ENCODE peak calls at places on chromosome 2, in four cellular contexts. One of them, this sample, is unnamed.

GRCh38 chr2:208134928-208135586 is 5.4 kb upstream of the CRYGC start:
- DNase-seq in dermis microvascular lymphatic vessel endothelial cell: no peak
- DNase-seq in neural crest cell: no peak
- DNase-seq in activated T-cell treated with anti-CD3 and anti-CD28 coated beads for 1 hour: no peak
- DNase-seq in this sample: no peak

GRCh38 chr2:64455545-64455944 is 1.6 kb downstream of the LGALSL start:
- DNase-seq in dermis microvascular lymphatic vessel endothelial cell: no peak
- DNase-seq in neural crest cell: no peak
- DNase-seq in activated T-cell treated with anti-CD3 and anti-CD28 coated beads for 1 hour: no peak
- DNase-seq in this sample: no peak

GRCh38 chr2:144515694-144516416 is 4.1 kb downstream of the ZEB2 start:
- DNase-seq in dermis microvascular lymphatic vessel endothelial cell: no peak
- DNase-seq in neural crest cell: no peak
- DNase-seq in activated T-cell treated with anti-CD3 and anti-CD28 coated beads for 1 hour: no peak
- DNase-seq in this sample: peak

GRCh38 chr2:9337901-9338300 is 85.4 kb downstream of the ITGB1BP1 start:
- DNase-seq in dermis microvascular lymphatic vessel endothelial cell: no peak
- DNase-seq in neural crest cell: no peak
- DNase-seq in activated T-cell treated with anti-CD3 and anti-CD28 coated beads for 1 hour: no peak
- DNase-seq in this sample: no peak

GRCh38 chr2:28663359-28663758 is 88.3 kb upstream of the PPP1CB start:
- DNase-seq in dermis microvascular lymphatic vessel endothelial cell: no peak
- DNase-seq in neural crest cell: no peak
- DNase-seq in activated T-cell treated with anti-CD3 and anti-CD28 coated beads for 1 hour: no peak
- DNase-seq in this sample: peak

GRCh38 chr2:101830146-101830545 is 132.6 kb downstream of the MAP4K4 start:
- DNase-seq in dermis microvascular lymphatic vessel endothelial cell: no peak
- DNase-seq in neural crest cell: no peak
- DNase-seq in activated T-cell treated with anti-CD3 and anti-CD28 coated beads for 1 hour: no peak
- DNase-seq in this sample: peak

GRCh38 chr2:67997528-67998267 is 65.1 kb downstream of the C1D start:
- DNase-seq in dermis microvascular lymphatic vessel endothelial cell: peak
- DNase-seq in neural crest cell: no peak
- DNase-seq in activated T-cell treated with anti-CD3 and anti-CD28 coated beads for 1 hour: no peak
- DNase-seq in this sample: peak

GRCh38 chr2:137947714-137948336 is 16.4 kb upstream of the HNMT start:
- DNase-seq in dermis microvascular lymphatic vessel endothelial cell: peak
- DNase-seq in neural crest cell: peak
- DNase-seq in activated T-cell treated with anti-CD3 and anti-CD28 coated beads for 1 hour: peak
- DNase-seq in this sample: peak

GRCh38 chr2:212842544-212843185 is 304.1 kb upstream of the ERBB4 start:
- DNase-seq in dermis microvascular lymphatic vessel endothelial cell: no peak
- DNase-seq in neural crest cell: no peak
- DNase-seq in activated T-cell treated with anti-CD3 and anti-CD28 coated beads for 1 hour: no peak
- DNase-seq in this sample: peak

GRCh38 chr2:164369416-164369815 is 251.9 kb downstream of the GRB14 start:
- DNase-seq in dermis microvascular lymphatic vessel endothelial cell: no peak
- DNase-seq in neural crest cell: no peak
- DNase-seq in activated T-cell treated with anti-CD3 and anti-CD28 coated beads for 1 hour: no peak
- DNase-seq in this sample: no peak

GRCh38 chr2:233849607-233850271 is 4.6 kb downstream of the HJURP start:
- DNase-seq in dermis microvascular lymphatic vessel endothelial cell: no peak
- DNase-seq in neural crest cell: no peak
- DNase-seq in activated T-cell treated with anti-CD3 and anti-CD28 coated beads for 1 hour: no peak
- DNase-seq in this sample: no peak

GRCh38 chr2:25806941-25807340 is 71.3 kb downstream of the ASXL2 start:
- DNase-seq in dermis microvascular lymphatic vessel endothelial cell: no peak
- DNase-seq in neural crest cell: no peak
- DNase-seq in activated T-cell treated with anti-CD3 and anti-CD28 coated beads for 1 hour: no peak
- DNase-seq in this sample: no peak

GRCh38 chr2:224162122-224162521 is 123.0 kb upstream of the SERPINE2 start:
- DNase-seq in dermis microvascular lymphatic vessel endothelial cell: no peak
- DNase-seq in neural crest cell: no peak
- DNase-seq in activated T-cell treated with anti-CD3 and anti-CD28 coated beads for 1 hour: no peak
- DNase-seq in this sample: no peak